ENCODE peak calls at places on chromosomes 3 and 15, in ten cellular contexts. B is transverse colon, F is heart left ventricle, U is breast epithelium, V is gastrocnemius medialis, L is right lobe of liver, T is thyroid gland, O is ovary, Z is HepG2, S is HCT116. X is an unnamed sample.

GRCh38 chr3:45381168-45381852 is 7.1 kb upstream of the LARS2 start:
- DNase-seq in L (no peak), F (peak; percentile 26), B (peak; percentile 38), T (no peak), Z (no peak), O (no peak), S (no peak), V (no peak), U (no peak), X (no peak)

GRCh38 chr3:59192473-59192872 is 142.6 kb upstream of the CFAP20DC start:
- DNase-seq in S (no peak), B (no peak), O (no peak), T (no peak), F (no peak), U (no peak), Z (no peak), L (no peak), V (no peak), X (no peak)

GRCh38 chr15:40826123-40827075 is 2.1 kb downstream of the PPP1R14D start:
- DNase-seq in Z (peak; percentile 43), L (no peak), T (no peak), O (no peak), S (no peak), F (no peak), V (no peak), B (no peak), U (peak; percentile 9), X (no peak)

GRCh38 chr15:33191641-33192040 is 2.9 kb downstream of the FMN1 start:
- DNase-seq in O (no peak), S (no peak), U (no peak), F (no peak), T (no peak), V (no peak), L (no peak), B (no peak), Z (no peak), X (no peak)

GRCh38 chr3:61864886-61865285 is 303.5 kb downstream of the PTPRG start:
- DNase-seq in T (no peak), S (no peak), Z (no peak), L (no peak), V (no peak), F (no peak), U (no peak), B (no peak), O (no peak), X (no peak)

GRCh38 chr3:16707260-16707659 is 102.0 kb upstream of the DAZL start:
- DNase-seq in V (no peak), S (no peak), B (no peak), U (no peak), Z (no peak), L (no peak), T (no peak), O (no peak), F (no peak), X (no peak)

GRCh38 chr3:99536555-99537314 is 101.7 kb upstream of the COL8A1 start:
- DNase-seq in O (no peak), Z (no peak), T (no peak), V (no peak), F (no peak), U (no peak), L (no peak), B (no peak), S (no peak), X (no peak)

GRCh38 chr15:87500240-87500639 is 756.3 kb downstream of the NTRK3 start:
- DNase-seq in U (no peak), F (no peak), B (no peak), Z (no peak), V (no peak), S (no peak), L (no peak), O (no peak), T (no peak), X (no peak)

GRCh38 chr3:184228376-184229137 is 828 bp upstream of the VWA5B2 start:
- DNase-seq in B (no peak), T (peak; percentile 53), O (no peak), S (no peak), F (no peak), L (no peak), U (no peak), Z (no peak), V (no peak), X (no peak)

GRCh38 chr3:56365905-56366640 is 102.2 kb downstream of the ERC2 start:
- DNase-seq in V (no peak), B (no peak), S (no peak), U (no peak), F (no peak), Z (no peak), O (no peak), L (peak; percentile 43), T (no peak), X (no peak)

GRCh38 chr15:100835626-100836025 is 44.0 kb upstream of the ALDH1A3 start:
- DNase-seq in U (no peak), F (no peak), B (no peak), L (no peak), T (no peak), O (no peak), V (no peak), S (no peak), Z (no peak), X (no peak)

DNA sequence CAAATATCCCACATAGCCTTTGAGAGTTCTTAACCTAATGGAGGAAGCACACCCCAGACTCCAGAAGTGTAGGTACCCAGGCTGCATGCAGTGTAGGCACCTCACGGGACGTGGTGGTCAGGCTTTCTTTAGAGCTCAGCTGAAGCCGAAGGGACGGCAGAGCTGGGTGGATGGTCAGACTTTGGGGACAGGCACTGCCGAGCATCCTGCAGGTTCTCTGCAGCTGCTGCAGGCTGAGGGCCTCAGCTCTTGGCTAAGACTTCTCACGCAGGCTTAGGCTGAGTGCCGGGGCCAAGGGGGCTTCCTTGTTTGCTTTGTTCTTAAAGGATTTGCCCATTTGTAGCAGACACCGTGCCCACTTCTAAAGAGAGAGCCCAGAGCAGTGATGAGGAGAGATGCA is 177.0 kb downstream of the RAB11A start:
- DNase-seq in Z (no peak), V (no peak), S (no peak), U (no peak), F (no peak), T (no peak), O (no peak), B (no peak), L (no peak), X (no peak)
- TF ChIP-seq POLR2A in Z (no peak), V (no peak), S (no peak), U (no peak), F (no peak), T (no peak), O (no peak), B (no peak), L (no peak), X (no peak)

GRCh38 chr15:74768099-74768770 is 13.6 kb upstream of the CSK start:
- DNase-seq in S (no peak), O (no peak), L (no peak), T (no peak), Z (no peak), F (no peak), B (no peak), U (no peak), V (no peak), X (no peak)
- H3K4me3 ChIP-seq in S (peak overlapping the region; percentile 36), O (no peak overlapping the region), L (no peak overlapping the region), T (no peak overlapping the region), Z (peak overlapping the region; percentile 27), F (no peak overlapping the region), B (no peak overlapping the region), U (peak overlapping the region; percentile 3), V (no peak overlapping the region), X (peak overlapping the region; percentile 5)

GRCh38 chr3:65975031-65975430 is 63.7 kb downstream of the MAGI1 start:
- DNase-seq in U (no peak), F (no peak), L (no peak), T (no peak), O (no peak), B (no peak), V (no peak), S (no peak), Z (no peak), X (no peak)

GRCh38 chr3:65972765-65973164 is 66.0 kb downstream of the MAGI1 start:
- DNase-seq in F (no peak), Z (no peak), V (no peak), T (no peak), L (no peak), O (no peak), B (no peak), S (no peak), U (no peak), X (no peak)

GRCh38 chr3:65968996-65969395 is 69.7 kb downstream of the MAGI1 start:
- DNase-seq in Z (no peak), U (no peak), T (no peak), B (no peak), O (no peak), L (no peak), F (no peak), V (no peak), S (no peak), X (no peak)

GRCh38 chr3:65974505-65974904 is 64.2 kb downstream of the MAGI1 start:
- DNase-seq in L (no peak), U (no peak), T (no peak), S (no peak), Z (no peak), B (no peak), O (no peak), V (no peak), F (no peak), X (no peak)

GRCh38 chr3:65971281-65972252 is 67.2 kb downstream of the MAGI1 start:
- DNase-seq in T (no peak), O (no peak), S (no peak), Z (no peak), F (no peak), V (no peak), L (no peak), B (no peak), U (no peak), X (no peak)
- H3K27ac ChIP-seq in T (peak overlapping the region; percentile 4), O (no peak overlapping the region), S (peak overlapping the region; percentile 56), Z (no peak overlapping the region), F (peak overlapping the region; percentile 1), V (no peak overlapping the region), L (no peak overlapping the region), B (no peak overlapping the region), U (no peak overlapping the region), X (no peak overlapping the region)

GRCh38 chr3:9769012-9769411 is 735 bp downstream of the CAMK1 start:
- DNase-seq in B (no peak), F (no peak), L (no peak), Z (no peak), S (no peak), V (no peak), O (no peak), U (peak; percentile 38), T (no peak), X (no peak)

GRCh38 chr3:9767418-9767817 is 2.3 kb downstream of the CAMK1 start:
- DNase-seq in O (no peak), F (peak; percentile 36), V (no peak), U (no peak), B (no peak), L (no peak), T (peak; percentile 8), Z (no peak), S (no peak), X (no peak)

GRCh38 chr3:9770276-9770812 is 597 bp upstream of the CAMK1 start:
- DNase-seq in U (peak; percentile 77), T (peak; percentile 94), S (no peak), Z (peak; percentile 74), L (peak; percentile 93), O (peak; percentile 100), B (peak; percentile 86), F (peak; percentile 85), V (peak; percentile 73), X (peak; percentile 97)

GRCh38 chr3:9768376-9768775 is 1.4 kb downstream of the CAMK1 start:
- DNase-seq in U (no peak), O (no peak), L (no peak), V (no peak), B (no peak), Z (peak; percentile 25), S (no peak), T (no peak), F (no peak), X (no peak)

GRCh38 chr3:9769426-9770275 is at the start of gene CAMK1:
- DNase-seq in T (peak; percentile 87), O (peak; percentile 88), F (peak; percentile 85), U (peak; percentile 81), Z (peak; percentile 45), L (peak; percentile 91), B (peak; percentile 84), S (no peak), V (peak; percentile 53), X (peak; percentile 94)
- TF ChIP-seq POLR2A in T (no peak), O (peak; percentile 88), F (peak; percentile 86), U (no peak), Z (no peak), L (peak; percentile 94), B (peak; percentile 35), S (peak; percentile 83), V (peak; percentile 61), X (no peak)

X was measured in sigmoid colon.